ENCODE peak calls at places on chromosomes 2 and 18, in five cellular contexts. G is colonic mucosa, F is heart left ventricle, L is Panc1, D is Peyer's patch. O is an unnamed sample.

GRCh38 chr18:9436176-9436575 is 39.1 kb upstream of the RALBP1 start:
- DNase-seq in F (no peak), D (no peak), L (no peak), G (no peak), O (no peak)

GRCh38 chr2:150011336-150011735 is 423.8 kb upstream of the MMADHC start:
- DNase-seq in L (no peak), D (no peak), F (no peak), G (no peak), O (no peak)

GRCh38 chr18:62814114-62814759 is 98.9 kb downstream of the PHLPP1 start:
- DNase-seq in F (no peak), L (no peak), D (no peak), G (no peak), O (no peak)

GRCh38 chr2:217606296-217606695 is 396.5 kb downstream of the TNS1 start:
- DNase-seq in F (no peak), G (no peak), L (no peak), D (no peak), O (no peak)

GRCh38 chr18:23631746-23632145 is 31.0 kb downstream of the ANKRD29 start:
- DNase-seq in G (no peak), D (no peak), L (no peak), F (no peak), O (no peak)

GRCh38 chr2:11987151-11987550 is 240.7 kb downstream of the LPIN1 start:
- DNase-seq in L (no peak), G (no peak), F (no peak), D (no peak), O (no peak)

GRCh38 chr2:113760400-113760799 is 4.0 kb upstream of the SLC35F5 start:
- DNase-seq in D (no peak), G (no peak), L (no peak), F (peak), O (no peak)

GRCh38 chr2:128321784-128322650 is 3.3 kb upstream of the HS6ST1 start:
- DNase-seq in L (peak), G (peak), D (peak), F (peak), O (peak)

GRCh38 chr2:46096272-46096671 is 200.9 kb upstream of the EPAS1 start:
- DNase-seq in G (no peak), L (no peak), D (no peak), F (no peak), O (no peak)

GRCh38 chr2:134217924-134218323 is 35.9 kb upstream of the MGAT5 start:
- DNase-seq in D (no peak), F (no peak), L (no peak), G (no peak), O (no peak)

GRCh38 chr2:221370942-221371221 is 201.2 kb downstream of the EPHA4 start:
- DNase-seq in G (no peak), F (no peak), D (no peak), L (no peak), O (no peak)

GRCh38 chr2:74373189-74373588 is 6.9 kb downstream of the DCTN1 start:
- DNase-seq in F (peak), L (no peak), D (peak), G (peak), O (no peak)

GRCh38 chr2:181120625-181121024 is 140.2 kb downstream of the UBE2E3 start:
- DNase-seq in F (no peak), G (no peak), L (no peak), D (no peak), O (no peak)

GRCh38 chr18:57833441-57834101 is 30.5 kb upstream of the ATP8B1 start:
- DNase-seq in F (no peak), L (no peak), G (peak), D (no peak), O (no peak)

DNA sequence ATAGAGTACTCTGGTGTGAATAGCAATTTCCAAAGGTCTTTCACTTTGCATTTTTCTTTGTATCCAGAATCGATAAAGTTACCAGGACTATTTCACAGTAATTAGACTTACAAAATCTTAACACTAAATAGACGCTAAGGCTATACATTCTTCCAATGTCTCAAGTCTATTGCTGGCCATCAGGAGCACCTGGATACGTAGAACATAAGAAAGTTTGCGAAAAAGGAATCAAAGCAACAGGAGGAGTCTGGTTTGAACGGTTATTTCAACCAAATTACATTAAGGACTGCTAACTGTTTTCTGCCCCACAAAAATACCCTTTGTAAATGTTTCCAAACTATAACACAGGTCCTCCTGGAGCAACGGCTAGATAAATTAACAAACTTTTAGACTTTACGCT is 1.4 kb upstream of the HNRNPA3 start:
- DNase-seq in L (no peak), D (no peak), G (no peak), F (no peak), O (no peak)
- H3K4me3 ChIP-seq in L (peak), D (peak), G (peak), F (peak), O (no peak)

DNA sequence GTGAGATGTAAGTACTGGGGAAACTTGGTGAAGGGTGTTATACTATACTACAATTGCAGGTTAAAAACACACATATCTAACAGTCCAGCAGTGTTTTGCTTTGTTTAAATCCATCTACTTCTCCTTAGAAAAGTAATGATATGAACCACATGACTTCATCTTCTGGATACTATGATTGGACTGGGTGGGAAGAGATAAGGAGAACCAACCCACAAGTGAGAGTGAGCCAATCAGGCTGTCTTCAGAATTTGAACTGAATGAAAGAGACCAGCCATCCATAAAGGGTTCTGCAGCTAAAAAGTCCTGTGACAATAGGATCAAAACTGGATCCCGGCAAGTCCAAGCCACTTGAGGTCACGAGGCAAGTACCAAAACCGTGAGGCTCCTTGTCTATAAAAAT is 46.6 kb downstream of the KANSL3 start:
- DNase-seq in G (no peak), F (no peak), D (no peak), L (no peak), O (no peak)
- H3K27ac ChIP-seq in G (no peak), F (no peak), D (no peak), L (no peak), O (no peak)

GRCh38 chr2:6917761-6918421 is 679 bp downstream of the RNF144A start:
- DNase-seq in F (peak), D (no peak), G (peak), L (no peak), O (no peak)
- H3K4me3 ChIP-seq in F (peak), D (peak), G (peak), L (peak), O (peak)

GRCh38 chr18:59446012-59446411 is 86.9 kb upstream of the LMAN1 start:
- DNase-seq in G (no peak), D (no peak), F (no peak), L (no peak), O (no peak)

GRCh38 chr18:59451073-59451472 is 92.0 kb upstream of the LMAN1 start:
- DNase-seq in L (no peak), D (no peak), F (no peak), G (no peak), O (no peak)

GRCh38 chr18:59451963-59452362 is 92.9 kb upstream of the LMAN1 start:
- DNase-seq in G (no peak), L (no peak), D (no peak), F (no peak), O (no peak)

GRCh38 chr18:59453468-59453961 is 94.5 kb upstream of the LMAN1 start:
- DNase-seq in D (no peak), G (no peak), L (no peak), F (no peak), O (no peak)

GRCh38 chr18:59448546-59448945 is 89.5 kb upstream of the LMAN1 start:
- DNase-seq in G (no peak), L (no peak), D (no peak), F (no peak), O (no peak)
- H3K27ac ChIP-seq in G (no peak), L (no peak), D (no peak), F (no peak), O (no peak)